ENCODE peak calls at places on chromosomes 1 and 21, in seven cellular contexts. Q is neural progenitor cell, M is HCT116, N is GM23248, P is OCI-LY7, A is hepatocyte, J is PC-3. O is an unnamed sample.

GRCh38 chr1:205374205-205375078 is 17.7 kb upstream of the KLHDC8A start:
- DNase-seq in Q (no peak), M (peak), N (peak), P (no peak), A (peak), J (peak), O (no peak)

GRCh38 chr1:43415901-43416300 is 26.2 kb downstream of the SZT2 start:
- DNase-seq in Q (no peak), M (no peak), N (no peak), P (no peak), A (no peak), J (no peak), O (no peak)

GRCh38 chr1:223102797-223103533 is 40.1 kb downstream of the TLR5 start:
- DNase-seq in Q (no peak), M (no peak), N (no peak), P (no peak), A (peak), J (peak), O (no peak)

GRCh38 chr1:25066731-25067520 is 136.8 kb upstream of the RUNX3 start:
- DNase-seq in Q (no peak), M (no peak), N (no peak), P (no peak), A (no peak), J (peak), O (no peak)

GRCh38 chr1:18778437-18778836 is 81.0 kb downstream of the TAS1R2 start:
- DNase-seq in Q (no peak), M (no peak), N (no peak), P (no peak), A (no peak), J (no peak), O (no peak)

GRCh38 chr1:117077267-117077666 is 17.1 kb downstream of the TTF2 start:
- DNase-seq in Q (no peak), M (peak), N (peak), P (no peak), A (peak), J (peak), O (no peak)

GRCh38 chr21:41564871-41565281 is 56.9 kb upstream of the TMPRSS2 start:
- DNase-seq in Q (no peak), M (no peak), N (peak), P (no peak), A (peak), J (peak), O (peak)

GRCh38 chr1:112508242-112509004 is at the start of gene WNT2B:
- DNase-seq in Q (peak), M (no peak), N (peak), P (peak), A (peak), J (no peak), O (peak)

DNA sequence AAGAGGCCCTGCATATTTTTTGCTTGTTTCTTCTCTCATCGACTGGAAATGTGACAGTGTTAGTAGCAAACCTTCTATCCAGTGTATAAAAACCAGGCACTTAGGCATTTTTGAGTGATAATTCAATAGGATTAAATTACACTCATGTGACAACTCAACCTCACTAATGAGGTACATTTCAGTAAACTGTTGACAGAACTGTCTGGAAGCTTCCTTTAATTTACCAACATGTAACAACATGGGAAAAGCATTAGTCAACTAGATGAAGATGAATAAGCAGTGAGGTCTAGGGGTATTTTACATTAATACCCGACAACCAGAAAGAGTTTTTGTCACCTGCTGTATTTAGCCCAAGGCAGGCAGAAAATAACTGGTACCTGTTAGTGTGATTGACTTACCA is 35.3 kb upstream of the RRP15 start:
- DNase-seq in Q (no peak), M (no peak), N (no peak), P (no peak), A (no peak), J (no peak), O (no peak)
- TF ChIP-seq EZH2phosphoT487 in Q (no peak), M (no peak), N (no peak), P (no peak), A (no peak), J (no peak), O (no peak)

GRCh38 chr1:113887392-113887767 is at the start of gene BCL2L15:
- DNase-seq in Q (no peak), M (no peak), N (no peak), P (no peak), A (no peak), J (no peak), O (no peak)
- H3K4me3 ChIP-seq in Q (no peak), M (no peak), N (no peak), P (no peak), A (no peak), J (no peak), O (no peak)

GRCh38 chr1:38179423-38179822 is 132.8 kb upstream of the POU3F1 start:
- DNase-seq in Q (no peak), M (no peak), N (no peak), P (no peak), A (no peak), J (no peak), O (no peak)
- TF ChIP-seq EZH2phosphoT487 in Q (no peak), M (no peak), N (no peak), P (no peak), A (no peak), J (no peak), O (no peak)

GRCh38 chr1:78617615-78618026 is 2.6 kb upstream of the IFI44L start:
- DNase-seq in Q (peak), M (peak), N (peak), P (peak), A (peak), J (peak), O (peak)
- H3K4me3 ChIP-seq in Q (no peak), M (no peak), N (no peak), P (no peak), A (no peak), J (no peak), O (no peak)

DNA sequence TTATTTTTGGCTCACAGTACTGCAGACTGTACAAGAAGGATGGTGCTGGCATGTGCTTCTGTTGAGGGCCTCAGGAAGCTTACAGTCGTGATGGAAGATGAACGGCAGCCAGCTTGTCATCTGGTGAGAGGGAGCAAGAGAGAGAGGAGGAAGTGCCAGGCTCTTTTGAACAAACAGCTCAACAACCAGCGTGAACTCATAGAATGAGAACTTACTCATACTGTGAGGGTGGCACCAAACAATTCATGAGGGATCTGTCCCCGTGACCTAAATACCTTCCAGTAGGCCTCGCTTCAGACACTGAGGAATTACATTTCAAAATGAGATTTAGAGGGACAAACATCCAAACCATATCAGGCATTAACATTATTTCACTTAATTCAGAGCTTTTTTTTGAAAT is 84.7 kb downstream of the PKN2 start:
- DNase-seq in Q (no peak), M (no peak), N (no peak), P (no peak), A (no peak), J (no peak), O (no peak)
- TF ChIP-seq EZH2phosphoT487 in Q (no peak), M (no peak), N (no peak), P (no peak), A (no peak), J (no peak), O (no peak)

GRCh38 chr1:248752981-248753525 is 2.5 kb downstream of the LYPD8 start:
- DNase-seq in Q (no peak), M (no peak), N (no peak), P (no peak), A (no peak), J (no peak), O (no peak)

GRCh38 chr1:248752119-248752931 is 3.2 kb downstream of the LYPD8 start:
- DNase-seq in Q (peak), M (no peak), N (peak), P (no peak), A (no peak), J (no peak), O (no peak)

GRCh38 chr1:248751635-248752034 is 3.9 kb downstream of the LYPD8 start:
- DNase-seq in Q (no peak), M (no peak), N (no peak), P (no peak), A (no peak), J (no peak), O (no peak)

GRCh38 chr1:248755505-248755904 is at the start of gene LYPD8:
- DNase-seq in Q (no peak), M (no peak), N (no peak), P (no peak), A (no peak), J (no peak), O (no peak)

DNA sequence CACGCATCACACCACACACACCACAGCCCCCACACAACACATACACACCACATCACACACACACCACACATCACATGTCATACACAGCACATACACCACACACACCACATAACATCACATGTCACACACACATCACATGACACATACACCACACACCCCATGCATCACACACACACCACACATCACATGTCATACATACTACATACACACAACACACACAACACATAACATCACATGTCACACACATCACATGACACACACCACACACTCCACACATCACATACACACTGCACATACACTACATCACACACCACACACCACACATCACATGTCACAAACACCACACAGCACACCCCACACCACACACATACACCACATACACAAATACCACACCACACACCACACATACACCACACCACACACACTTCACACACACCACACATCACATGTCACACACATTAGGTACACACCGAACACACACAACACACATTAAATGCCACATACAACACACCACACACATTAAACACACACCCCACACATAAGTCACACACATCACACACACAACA is 1.8 kb downstream of the LYPD8 start:
- DNase-seq in Q (no peak), M (no peak), N (no peak), P (no peak), A (no peak), J (no peak), O (no peak)
- H3K4me3 ChIP-seq in Q (no peak), M (no peak), N (no peak), P (no peak), A (no peak), J (no peak), O (no peak)

GRCh38 chr1:67883069-67883468 is 49.8 kb upstream of the GNG12 start:
- DNase-seq in Q (no peak), M (peak), N (peak), P (no peak), A (no peak), J (peak), O (no peak)
- TF ChIP-seq EZH2phosphoT487 in Q (no peak), M (no peak), N (no peak), P (no peak), A (no peak), J (no peak), O (no peak)

DNA sequence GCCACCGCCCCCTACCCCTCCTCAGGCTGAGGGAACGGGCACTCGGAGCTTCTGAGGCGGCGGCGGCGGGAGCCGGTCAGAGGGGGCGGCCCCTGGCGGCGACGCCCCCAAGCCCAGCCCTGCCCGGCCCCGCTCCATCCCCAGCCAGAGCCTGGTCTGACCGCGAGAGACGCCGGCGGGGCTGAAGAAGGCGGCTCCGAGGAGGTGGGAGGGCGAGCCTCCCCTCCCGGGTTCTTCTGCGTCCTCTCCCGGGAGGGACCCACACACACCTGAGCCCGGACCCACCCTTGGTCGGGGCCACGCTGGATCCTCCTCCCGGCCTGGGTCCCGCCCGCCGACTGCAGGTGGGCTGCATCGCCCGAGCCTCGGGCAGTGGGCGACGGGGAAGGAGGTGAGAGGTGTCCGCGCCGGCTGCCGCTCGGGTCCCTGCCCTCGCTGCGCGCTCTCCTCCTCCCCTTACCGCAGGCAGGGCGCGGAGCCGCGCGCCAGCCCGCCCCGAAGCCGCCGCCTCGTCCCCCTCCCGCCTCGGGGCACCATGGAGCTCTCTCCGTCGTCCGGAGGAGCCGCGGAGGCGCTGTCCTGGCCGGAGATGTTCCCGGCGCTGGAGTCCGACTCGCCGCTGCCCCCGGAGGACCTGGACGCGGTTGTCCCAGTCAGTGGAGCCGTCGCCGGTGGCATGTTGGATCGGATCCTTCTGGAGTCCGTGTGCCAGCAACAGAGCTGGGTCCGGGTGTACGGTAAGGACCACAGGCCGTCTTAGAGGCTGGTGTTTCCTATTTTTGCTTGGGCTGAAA is at the start of gene RASAL2:
- DNase-seq in Q (peak), M (no peak), N (peak), P (no peak), A (peak), J (peak), O (peak)
- H3K4me3 ChIP-seq in Q (peak), M (peak), N (peak), P (peak), A (peak), J (peak), O (peak)

O was measured in MM.1S.